ENCODE peak calls at places on chromosome 21, in five cellular contexts. One of them, this sample, is unnamed. For H4K20me1 and H3K4me1, the result is how much of the 10 kb centered on the place peaks cover.

GRCh38 chr21:41583274-41583790 is 75.4 kb upstream of the TMPRSS2 start:
- DNase-seq in GM23248: no peak
- DNase-seq in neural progenitor cell: no peak
- DNase-seq in OCI-LY7: no peak
- DNase-seq in GM23338: no peak
- DNase-seq in this sample: peak

GRCh38 chr21:31161157-31161556 is 122.9 kb upstream of the KRTAP19-8 start:
- DNase-seq in GM23248: peak
- DNase-seq in neural progenitor cell: peak
- DNase-seq in OCI-LY7: no peak
- DNase-seq in GM23338: peak
- DNase-seq in this sample: no peak

GRCh38 chr21:35096959-35097358 is 47.9 kb upstream of the RUNX1 start:
- DNase-seq in GM23248: no peak
- DNase-seq in neural progenitor cell: no peak
- DNase-seq in OCI-LY7: no peak
- DNase-seq in GM23338: no peak
- DNase-seq in this sample: no peak

GRCh38 chr21:35090403-35090802 is 41.3 kb upstream of the RUNX1 start:
- DNase-seq in GM23248: no peak
- DNase-seq in neural progenitor cell: no peak
- DNase-seq in OCI-LY7: no peak
- DNase-seq in GM23338: no peak
- DNase-seq in this sample: no peak

GRCh38 chr21:42219606-42220137 is 732 bp downstream of the ABCG1 start:
- DNase-seq in GM23248: peak
- DNase-seq in neural progenitor cell: peak
- DNase-seq in OCI-LY7: peak
- DNase-seq in GM23338: peak
- DNase-seq in this sample: no peak

GRCh38 chr21:29939859-29940245 is at the start of gene GRIK1:
- DNase-seq in GM23248: peak
- DNase-seq in neural progenitor cell: peak
- DNase-seq in OCI-LY7: no peak
- DNase-seq in GM23338: peak
- DNase-seq in this sample: no peak

GRCh38 chr21:39164523-39164922 is 18.7 kb downstream of the PSMG1 start:
- DNase-seq in GM23248: no peak
- DNase-seq in neural progenitor cell: no peak
- DNase-seq in OCI-LY7: no peak
- DNase-seq in GM23338: no peak
- DNase-seq in this sample: no peak

GRCh38 chr21:31530364-31530763 is 129.1 kb upstream of the SOD1 start:
- DNase-seq in GM23248: no peak
- DNase-seq in neural progenitor cell: no peak
- DNase-seq in OCI-LY7: no peak
- DNase-seq in GM23338: no peak
- DNase-seq in this sample: no peak

GRCh38 chr21:42144679-42145568 is 73.8 kb downstream of the UMODL1 start:
- DNase-seq in GM23248: no peak
- DNase-seq in neural progenitor cell: no peak
- DNase-seq in OCI-LY7: peak
- DNase-seq in GM23338: no peak
- DNase-seq in this sample: no peak

GRCh38 chr21:35868005-35868868 is 192.1 kb downstream of the SETD4 start:
- DNase-seq in GM23248: peak
- DNase-seq in neural progenitor cell: no peak
- DNase-seq in OCI-LY7: no peak
- DNase-seq in GM23338: no peak
- DNase-seq in this sample: no peak

GRCh38 chr21:42381347-42381984 is 14.4 kb downstream of the TMPRSS3 start:
- DNase-seq in GM23248: peak
- DNase-seq in neural progenitor cell: peak
- DNase-seq in OCI-LY7: peak
- DNase-seq in GM23338: peak
- DNase-seq in this sample: peak

GRCh38 chr21:32143222-32143939 is 135.5 kb downstream of the MIS18A start:
- DNase-seq in GM23248: peak
- DNase-seq in neural progenitor cell: peak
- DNase-seq in OCI-LY7: no peak
- DNase-seq in GM23338: peak
- DNase-seq in this sample: no peak

DNA sequence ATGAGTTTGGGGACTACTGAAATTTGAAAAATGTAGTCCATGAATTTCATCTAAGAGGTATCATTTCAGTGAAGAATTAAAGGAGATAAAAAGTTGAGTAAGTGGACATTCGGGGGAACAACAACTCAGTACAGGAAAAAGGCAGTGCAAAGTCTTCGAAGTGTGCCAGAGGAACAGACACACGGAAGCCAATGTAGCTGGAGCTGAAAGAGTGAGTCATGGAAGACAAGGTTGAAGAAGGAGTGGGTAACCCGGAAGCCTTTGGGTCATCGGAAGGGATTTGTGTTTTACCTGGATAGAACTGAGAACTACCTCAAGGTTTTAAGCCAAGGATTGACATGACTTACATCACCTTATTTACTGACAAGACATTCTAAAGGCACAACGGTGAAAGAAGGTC is 733.4 kb downstream of the NCAM2 start:
- DNase-seq in GM23248: no peak
- DNase-seq in neural progenitor cell: no peak
- DNase-seq in OCI-LY7: no peak
- DNase-seq in GM23338: no peak
- DNase-seq in this sample: no peak
- TF ChIP-seq EZH2phosphoT487 in GM23248: no peak
- TF ChIP-seq EZH2phosphoT487 in neural progenitor cell: no peak
- TF ChIP-seq EZH2phosphoT487 in OCI-LY7: no peak
- TF ChIP-seq EZH2phosphoT487 in GM23338: no peak
- TF ChIP-seq EZH2phosphoT487 in this sample: no peak

GRCh38 chr21:45412491-45412890 is 7.5 kb downstream of the COL18A1 start:
- DNase-seq in GM23248: no peak
- DNase-seq in neural progenitor cell: no peak
- DNase-seq in OCI-LY7: no peak
- DNase-seq in GM23338: no peak
- DNase-seq in this sample: no peak
- H4K20me1 ChIP-seq in GM23248: under half
- H4K20me1 ChIP-seq in neural progenitor cell: half or more
- H4K20me1 ChIP-seq in OCI-LY7: under half
- H4K20me1 ChIP-seq in GM23338: half or more
- H4K20me1 ChIP-seq in this sample: under half

GRCh38 chr21:43654806-43655489 is 4.3 kb downstream of the HSF2BP start:
- DNase-seq in GM23248: peak
- DNase-seq in neural progenitor cell: no peak
- DNase-seq in OCI-LY7: no peak
- DNase-seq in GM23338: no peak
- DNase-seq in this sample: peak
- H3K4me1 ChIP-seq in GM23248: under half
- H3K4me1 ChIP-seq in neural progenitor cell: under half
- H3K4me1 ChIP-seq in OCI-LY7: under half
- H3K4me1 ChIP-seq in GM23338: under half
- H3K4me1 ChIP-seq in this sample: under half

GRCh38 chr21:37673801-37674575 is 242.3 kb downstream of the KCNJ6 start:
- DNase-seq in GM23248: no peak
- DNase-seq in neural progenitor cell: no peak
- DNase-seq in OCI-LY7: no peak
- DNase-seq in GM23338: no peak
- DNase-seq in this sample: peak
- TF ChIP-seq EZH2phosphoT487 in GM23248: no peak
- TF ChIP-seq EZH2phosphoT487 in neural progenitor cell: no peak
- TF ChIP-seq EZH2phosphoT487 in OCI-LY7: no peak
- TF ChIP-seq EZH2phosphoT487 in GM23338: no peak
- TF ChIP-seq EZH2phosphoT487 in this sample: no peak

GRCh38 chr21:44947930-44948331 is 8.1 kb downstream of the SLX9 start:
- DNase-seq in GM23248: no peak
- DNase-seq in neural progenitor cell: no peak
- DNase-seq in OCI-LY7: no peak
- DNase-seq in GM23338: no peak
- DNase-seq in this sample: no peak
- H4K20me1 ChIP-seq in GM23248: under half
- H4K20me1 ChIP-seq in neural progenitor cell: half or more
- H4K20me1 ChIP-seq in OCI-LY7: under half
- H4K20me1 ChIP-seq in GM23338: under half
- H4K20me1 ChIP-seq in this sample: under half

GRCh38 chr21:45332415-45332814 is 44.7 kb upstream of the POFUT2 start:
- DNase-seq in GM23248: no peak
- DNase-seq in neural progenitor cell: no peak
- DNase-seq in OCI-LY7: no peak
- DNase-seq in GM23338: no peak
- DNase-seq in this sample: no peak

GRCh38 chr21:45333583-45334121 is 46.0 kb upstream of the POFUT2 start:
- DNase-seq in GM23248: no peak
- DNase-seq in neural progenitor cell: no peak
- DNase-seq in OCI-LY7: no peak
- DNase-seq in GM23338: no peak
- DNase-seq in this sample: no peak

GRCh38 chr21:45334134-45334533 is 46.4 kb upstream of the POFUT2 start:
- DNase-seq in GM23248: no peak
- DNase-seq in neural progenitor cell: no peak
- DNase-seq in OCI-LY7: no peak
- DNase-seq in GM23338: no peak
- DNase-seq in this sample: no peak

GRCh38 chr21:45331521-45332257 is 44.0 kb upstream of the POFUT2 start:
- DNase-seq in GM23248: no peak
- DNase-seq in neural progenitor cell: peak
- DNase-seq in OCI-LY7: no peak
- DNase-seq in GM23338: no peak
- DNase-seq in this sample: no peak

DNA sequence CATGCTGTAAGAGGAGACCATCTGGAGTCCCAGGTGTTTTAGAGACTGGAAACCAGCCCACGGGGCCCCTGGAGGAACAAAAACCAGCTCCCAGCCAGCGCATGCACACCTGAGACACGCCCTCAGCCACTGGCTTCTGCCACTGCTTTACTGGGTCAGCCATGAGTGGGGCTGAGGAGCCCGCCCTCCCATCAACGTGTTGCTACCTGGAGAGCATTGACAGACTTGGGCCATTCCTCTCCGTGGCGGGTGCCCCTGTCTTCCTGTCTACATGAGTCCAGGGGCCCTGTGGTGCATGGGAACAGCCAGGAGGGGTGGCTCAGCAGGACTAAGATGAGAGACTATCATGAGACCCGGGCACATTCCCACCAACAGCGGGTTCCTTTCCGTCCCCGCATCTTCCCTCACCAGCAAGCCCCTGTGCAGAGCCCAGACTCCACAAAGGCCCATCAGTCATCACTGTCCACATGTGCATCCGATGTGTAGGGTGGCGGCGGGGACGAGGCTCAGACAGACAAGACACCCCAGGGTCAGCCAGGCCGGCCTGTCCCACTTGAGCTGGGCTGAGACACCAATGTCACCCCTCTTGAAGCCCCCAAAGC is 45.4 kb upstream of the POFUT2 start:
- DNase-seq in GM23248: no peak
- DNase-seq in neural progenitor cell: no peak
- DNase-seq in OCI-LY7: no peak
- DNase-seq in GM23338: no peak
- DNase-seq in this sample: no peak
- H3K4me1 ChIP-seq in GM23248: under half
- H3K4me1 ChIP-seq in neural progenitor cell: under half
- H3K4me1 ChIP-seq in OCI-LY7: under half
- H3K4me1 ChIP-seq in GM23338: under half
- H3K4me1 ChIP-seq in this sample: under half

GRCh38 chr21:27700974-27701614 is 734.2 kb upstream of the ADAMTS5 start:
- DNase-seq in GM23248: peak
- DNase-seq in neural progenitor cell: peak
- DNase-seq in OCI-LY7: peak
- DNase-seq in GM23338: peak
- DNase-seq in this sample: peak
- TF ChIP-seq EZH2phosphoT487 in GM23248: no peak
- TF ChIP-seq EZH2phosphoT487 in neural progenitor cell: no peak
- TF ChIP-seq EZH2phosphoT487 in OCI-LY7: no peak
- TF ChIP-seq EZH2phosphoT487 in GM23338: no peak
- TF ChIP-seq EZH2phosphoT487 in this sample: no peak

This sample was measured in PC-3.